ENCODE peak calls at places on chromosomes 13 and 19, in eight cellular contexts. N is lower lobe of right lung, D is prostate gland, O is fibroblast of lung, X is mesendoderm, V is small intestine, W is transverse colon, F is GM23338. U is an unnamed sample. For H3K4me1, the result is how much of the 10 kb centered on the place peaks cover.

GRCh38 chr19:13149628-13150186 is 468 bp downstream of the STX10 start:
- DNase-seq in N (peak), D (peak), O (peak), X (no peak), V (peak), W (peak), F (peak), U (no peak)

GRCh38 chr19:1081301-1082164 is 13.6 kb downstream of the POLR2E start:
- DNase-seq in N (no peak), D (no peak), O (no peak), X (peak), V (peak), W (no peak), F (peak), U (no peak)

GRCh38 chr13:40874138-40874776 is 84.8 kb downstream of the SLC25A15 start:
- DNase-seq in N (no peak), D (no peak), O (peak), X (peak), V (no peak), W (no peak), F (no peak), U (no peak)

GRCh38 chr13:110937511-110938303 is 22.8 kb upstream of the ANKRD10 start:
- DNase-seq in N (no peak), D (no peak), O (no peak), X (no peak), V (no peak), W (no peak), F (no peak), U (no peak)

GRCh38 chr13:106373304-106373988 is 162.0 kb downstream of the EFNB2 start:
- DNase-seq in N (no peak), D (no peak), O (peak), X (no peak), V (no peak), W (no peak), F (no peak), U (no peak)

GRCh38 chr19:11420429-11420893 is 1.3 kb upstream of the RGL3 start:
- DNase-seq in N (no peak), D (no peak), O (peak), X (no peak), V (no peak), W (no peak), F (peak), U (peak)

GRCh38 chr13:43269037-43269476 is 245.7 kb downstream of the DNAJC15 start:
- DNase-seq in N (no peak), D (peak), O (peak), X (no peak), V (peak), W (peak), F (no peak), U (no peak)

GRCh38 chr13:104196611-104197010 is 1130.4 kb upstream of the SLC10A2 start:
- DNase-seq in N (no peak), D (no peak), O (no peak), X (no peak), V (no peak), W (no peak), F (no peak), U (no peak)

GRCh38 chr19:54489766-54490165 is 12.9 kb upstream of the LAIR2 start:
- DNase-seq in N (no peak), D (no peak), O (no peak), X (no peak), V (no peak), W (no peak), F (no peak), U (no peak)

GRCh38 chr19:45958763-45959516 is 14.7 kb downstream of the NOVA2 start:
- DNase-seq in N (no peak), D (no peak), O (no peak), X (no peak), V (no peak), W (no peak), F (no peak), U (no peak)

GRCh38 chr13:90719452-90719851 is 628.0 kb upstream of the MIR17HG start:
- DNase-seq in N (no peak), D (no peak), O (no peak), X (no peak), V (no peak), W (no peak), F (no peak), U (no peak)

DNA sequence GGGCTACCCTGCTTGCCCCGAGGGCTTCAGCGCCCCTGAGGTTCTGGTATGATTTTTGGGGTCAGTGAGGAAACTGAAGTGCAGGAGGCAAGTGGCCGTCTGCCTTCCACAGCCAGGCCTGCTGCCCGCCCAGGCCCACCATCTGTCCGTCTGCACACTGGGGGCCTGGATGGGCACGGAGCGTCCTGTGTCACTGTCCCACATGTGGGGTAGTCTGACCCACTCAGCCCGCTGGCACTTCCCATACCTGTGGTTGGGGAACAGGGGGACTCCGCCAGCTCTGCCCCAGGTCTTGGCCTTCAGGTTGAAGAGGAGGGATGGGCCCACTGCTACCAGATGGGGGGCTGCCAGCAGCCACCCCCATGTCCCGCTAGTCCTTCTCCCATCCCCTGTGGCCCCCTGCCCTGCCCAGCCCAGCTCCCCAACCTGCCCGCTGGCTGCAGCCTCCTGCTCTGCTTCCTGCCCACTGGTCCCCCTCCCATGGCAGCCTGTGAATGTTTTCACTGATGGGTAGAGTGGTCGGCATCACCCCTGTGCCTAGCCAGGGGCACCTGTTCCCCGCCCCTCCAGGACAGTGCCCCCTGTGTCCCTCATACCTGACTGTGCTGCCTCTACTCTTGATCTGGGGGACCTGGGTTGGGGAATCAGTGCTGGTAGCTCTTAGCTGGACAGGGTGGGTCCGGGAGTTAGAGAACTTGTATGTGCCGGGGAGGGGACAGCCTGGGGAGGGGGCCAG is 9.5 kb downstream of the PIAS4 start:
- DNase-seq in N (no peak), D (no peak), O (no peak), X (no peak), V (no peak), W (no peak), F (no peak), U (no peak)
- H3K4me1 ChIP-seq in N (under half), D (under half), O (under half), X (under half), V (under half), W (half or more), F (under half), U (under half)

GRCh38 chr13:109704771-109705628 is 81.4 kb downstream of the IRS2 start:
- DNase-seq in N (peak), D (no peak), O (peak), X (no peak), V (peak), W (peak), F (no peak), U (peak)
- H3K4me3 ChIP-seq in N (peak), D (no peak), O (no peak), X (no peak), V (no peak), W (no peak), F (no peak), U (no peak)

DNA sequence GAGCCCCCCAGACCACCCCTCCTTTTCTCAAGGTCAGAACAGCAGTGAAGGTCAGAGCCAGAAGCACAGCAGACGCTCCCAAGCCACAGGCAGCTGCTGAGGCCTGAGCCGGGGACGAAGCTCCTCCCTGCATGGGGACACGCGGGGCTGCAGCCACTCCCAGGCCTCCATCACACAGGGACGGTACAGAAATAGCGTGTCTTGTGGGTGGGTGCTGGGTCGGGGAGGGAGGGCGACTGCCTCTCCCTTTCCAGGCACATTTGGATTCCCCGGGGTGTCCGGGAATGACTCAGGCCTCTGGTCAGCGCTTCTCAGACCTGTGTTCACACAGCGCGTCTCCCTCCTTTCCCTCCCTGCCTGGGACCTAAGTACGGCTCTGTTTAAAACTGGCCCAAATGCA is 33.2 kb downstream of the RASA3 start:
- DNase-seq in N (peak), D (peak), O (peak), X (peak), V (no peak), W (peak), F (no peak), U (peak)
- H3K4me1 ChIP-seq in N (under half), D (under half), O (under half), X (under half), V (under half), W (under half), F (under half), U (under half)

DNA sequence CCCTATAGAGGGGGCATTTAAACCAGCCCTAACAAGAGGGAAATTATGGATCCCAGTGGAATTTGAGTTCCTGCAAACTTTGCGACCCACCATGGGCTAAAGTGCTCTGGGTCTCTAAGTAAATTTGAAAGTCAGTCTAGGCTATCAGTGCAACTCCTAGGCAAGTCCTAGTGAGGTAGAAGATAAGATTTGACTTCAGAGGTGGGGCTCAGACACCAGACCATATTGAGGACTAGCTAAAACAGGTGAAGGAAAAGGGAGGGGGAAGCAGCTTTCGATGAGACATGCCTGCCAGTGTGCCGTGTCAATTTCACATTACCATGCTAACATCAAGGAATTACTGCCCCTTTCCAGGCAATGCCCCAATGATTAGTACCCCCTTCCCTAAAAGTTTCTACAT is 38.4 kb downstream of the CD320 start:
- DNase-seq in N (no peak), D (no peak), O (no peak), X (no peak), V (no peak), W (no peak), F (no peak), U (no peak)
- H3K4me3 ChIP-seq in N (no peak), D (no peak), O (no peak), X (no peak), V (no peak), W (no peak), F (no peak), U (no peak)

GRCh38 chr19:39941151-39941550 is 6.7 kb upstream of the FCGBP start:
- DNase-seq in N (no peak), D (no peak), O (no peak), X (no peak), V (no peak), W (no peak), F (no peak), U (no peak)

GRCh38 chr19:39937792-39938191 is 3.4 kb upstream of the FCGBP start:
- DNase-seq in N (no peak), D (no peak), O (no peak), X (no peak), V (no peak), W (no peak), F (no peak), U (no peak)

GRCh38 chr19:39941615-39942507 is 7.4 kb upstream of the FCGBP start:
- DNase-seq in N (no peak), D (no peak), O (no peak), X (no peak), V (peak), W (peak), F (no peak), U (no peak)

GRCh38 chr19:39937094-39937493 is 2.7 kb upstream of the FCGBP start:
- DNase-seq in N (no peak), D (no peak), O (no peak), X (no peak), V (no peak), W (no peak), F (no peak), U (no peak)

DNA sequence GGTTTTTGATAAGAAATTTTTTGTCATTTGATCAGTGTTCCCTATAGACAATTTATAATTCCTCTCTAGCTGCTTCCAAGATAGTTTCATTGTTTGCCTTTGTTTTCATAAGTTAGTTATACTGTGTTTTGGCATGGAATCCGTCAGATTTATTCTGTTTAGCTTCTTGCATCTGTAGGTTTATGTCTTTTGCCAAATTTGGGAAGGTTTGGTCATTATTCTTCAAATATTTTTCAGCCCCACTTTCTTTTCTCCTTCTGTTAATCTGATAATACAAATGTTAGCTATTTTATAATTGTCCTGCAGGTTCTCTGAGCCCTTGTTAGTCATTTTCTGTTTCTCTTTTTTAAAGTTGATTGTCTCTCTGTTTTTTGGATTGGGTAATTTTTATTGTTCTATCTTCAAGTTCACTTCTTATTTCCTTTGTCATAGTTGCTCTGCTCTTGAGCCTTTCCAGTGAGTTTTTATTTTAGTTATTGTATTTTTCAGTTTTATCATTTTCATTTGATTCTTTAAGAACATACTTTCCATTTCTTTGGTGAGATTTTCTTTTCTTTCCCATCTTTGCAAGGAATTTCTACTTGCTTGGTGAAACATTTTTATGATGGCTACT is 5.9 kb upstream of the FCGBP start:
- DNase-seq in N (no peak), D (no peak), O (no peak), X (no peak), V (no peak), W (no peak), F (no peak), U (no peak)
- H3K4me1 ChIP-seq in N (under half), D (under half), O (under half), X (under half), V (under half), W (half or more), F (under half), U (under half)

DNA sequence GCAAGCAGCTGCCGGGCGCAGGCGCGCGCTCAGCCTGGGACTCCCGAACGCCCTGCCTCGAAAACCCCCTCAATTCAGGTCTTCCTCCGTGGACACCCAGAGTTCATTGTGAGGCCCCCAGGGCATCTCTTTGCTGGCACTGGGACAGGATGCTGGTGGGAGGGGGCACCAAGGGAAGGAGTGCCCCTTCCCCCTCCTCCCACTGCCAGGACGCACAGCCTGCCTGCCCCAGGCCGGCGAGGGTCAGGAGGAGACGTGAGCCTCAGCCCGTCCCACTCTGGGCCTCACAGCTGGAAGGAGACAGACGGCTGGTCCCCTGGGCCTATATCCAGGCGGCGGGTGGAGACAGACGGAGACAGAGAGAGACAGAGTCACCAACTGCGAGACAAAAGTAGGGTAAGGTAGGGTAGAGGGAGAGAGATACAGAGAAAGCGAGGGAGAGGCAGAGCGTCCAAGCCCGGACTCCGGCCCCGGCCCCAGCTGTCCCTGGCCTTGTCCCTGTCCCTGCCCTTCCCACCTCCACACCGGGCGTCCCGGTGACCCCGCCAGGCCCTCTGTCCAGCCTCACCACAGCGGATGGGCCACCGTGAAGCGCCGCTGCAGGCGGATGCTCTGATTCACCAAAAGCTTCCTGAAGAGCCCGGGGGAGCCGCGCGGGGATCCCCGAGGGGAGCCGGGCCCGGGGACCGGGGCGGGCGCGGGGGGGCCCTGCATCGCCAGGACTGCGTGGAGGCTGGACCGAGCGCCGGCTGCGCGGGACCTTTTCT is at the start of gene PDE4C:
- DNase-seq in N (no peak), D (no peak), O (no peak), X (no peak), V (no peak), W (no peak), F (peak), U (no peak)
- H3K4me3 ChIP-seq in N (no peak), D (no peak), O (no peak), X (no peak), V (no peak), W (no peak), F (peak), U (no peak)